ENCODE peak calls at places on chromosomes 6 and 20, in six cellular contexts. One of them, this sample, is unnamed.

GRCh38 chr6:13256614-13257013 is 71.7 kb downstream of the TBC1D7 start:
- DNase-seq in neuronal stem cell: no peak
- DNase-seq in H9: no peak
- DNase-seq in IMR-90: no peak
- DNase-seq in trophoblast cell: no peak
- DNase-seq in H1: no peak
- DNase-seq in this sample: no peak

GRCh38 chr6:42120895-42121865 is 21.2 kb downstream of the C6orf132 start:
- DNase-seq in neuronal stem cell: no peak
- DNase-seq in H9: no peak
- DNase-seq in IMR-90: no peak
- DNase-seq in trophoblast cell: no peak
- DNase-seq in H1: no peak
- DNase-seq in this sample: no peak

GRCh38 chr6:2804516-2804915 is 37.1 kb downstream of the SERPINB1 start:
- DNase-seq in neuronal stem cell: no peak
- DNase-seq in H9: no peak
- DNase-seq in IMR-90: no peak
- DNase-seq in trophoblast cell: no peak
- DNase-seq in H1: no peak
- DNase-seq in this sample: no peak

GRCh38 chr6:126181173-126181741 is 158.7 kb upstream of the CENPW start:
- DNase-seq in neuronal stem cell: no peak
- DNase-seq in H9: no peak
- DNase-seq in IMR-90: no peak
- DNase-seq in trophoblast cell: no peak
- DNase-seq in H1: no peak
- DNase-seq in this sample: no peak

GRCh38 chr20:51366155-51366886 is 176.2 kb downstream of the NFATC2 start:
- DNase-seq in neuronal stem cell: no peak
- DNase-seq in H9: no peak
- DNase-seq in IMR-90: peak
- DNase-seq in trophoblast cell: no peak
- DNase-seq in H1: no peak
- DNase-seq in this sample: peak

GRCh38 chr6:14017626-14018475 is 93.1 kb downstream of the RNF182 start:
- DNase-seq in neuronal stem cell: no peak
- DNase-seq in H9: peak
- DNase-seq in IMR-90: no peak
- DNase-seq in trophoblast cell: no peak
- DNase-seq in H1: no peak
- DNase-seq in this sample: peak

GRCh38 chr6:10441004-10441654 is 26.3 kb upstream of the TFAP2A start:
- DNase-seq in neuronal stem cell: no peak
- DNase-seq in H9: no peak
- DNase-seq in IMR-90: peak
- DNase-seq in trophoblast cell: peak
- DNase-seq in H1: no peak
- DNase-seq in this sample: peak

GRCh38 chr6:28433119-28433518 is 10.2 kb downstream of the ZSCAN23 start:
- DNase-seq in neuronal stem cell: no peak
- DNase-seq in H9: no peak
- DNase-seq in IMR-90: no peak
- DNase-seq in trophoblast cell: no peak
- DNase-seq in H1: no peak
- DNase-seq in this sample: no peak

GRCh38 chr6:25138024-25138696 is 141.0 kb upstream of the CARMIL1 start:
- DNase-seq in neuronal stem cell: no peak
- DNase-seq in H9: no peak
- DNase-seq in IMR-90: peak
- DNase-seq in trophoblast cell: no peak
- DNase-seq in H1: no peak
- DNase-seq in this sample: peak

GRCh38 chr6:13368079-13368478 is 39.7 kb upstream of the TBC1D7 start:
- DNase-seq in neuronal stem cell: no peak
- DNase-seq in H9: no peak
- DNase-seq in IMR-90: no peak
- DNase-seq in trophoblast cell: no peak
- DNase-seq in H1: no peak
- DNase-seq in this sample: no peak

GRCh38 chr20:5195655-5196054 is 68.8 kb downstream of the CDS2 start:
- DNase-seq in neuronal stem cell: no peak
- DNase-seq in H9: no peak
- DNase-seq in IMR-90: peak
- DNase-seq in trophoblast cell: no peak
- DNase-seq in H1: no peak
- DNase-seq in this sample: peak

GRCh38 chr6:5478380-5478779 is 217.1 kb downstream of the FARS2 start:
- DNase-seq in neuronal stem cell: no peak
- DNase-seq in H9: no peak
- DNase-seq in IMR-90: no peak
- DNase-seq in trophoblast cell: no peak
- DNase-seq in H1: no peak
- DNase-seq in this sample: no peak

GRCh38 chr6:3311798-3312197 is 53.1 kb downstream of the PSMG4 start:
- DNase-seq in neuronal stem cell: no peak
- DNase-seq in H9: no peak
- DNase-seq in IMR-90: no peak
- DNase-seq in trophoblast cell: no peak
- DNase-seq in H1: no peak
- DNase-seq in this sample: no peak

GRCh38 chr6:109493865-109494264 is 10.8 kb upstream of the ZBTB24 start:
- DNase-seq in neuronal stem cell: no peak
- DNase-seq in H9: no peak
- DNase-seq in IMR-90: no peak
- DNase-seq in trophoblast cell: no peak
- DNase-seq in H1: no peak
- DNase-seq in this sample: no peak

GRCh38 chr6:13453771-13454251 is 33.6 kb downstream of the GFOD1 start:
- DNase-seq in neuronal stem cell: no peak
- DNase-seq in H9: no peak
- DNase-seq in IMR-90: peak
- DNase-seq in trophoblast cell: no peak
- DNase-seq in H1: no peak
- DNase-seq in this sample: no peak

GRCh38 chr20:45368221-45368980 is 5.4 kb downstream of the SYS1 start:
- DNase-seq in neuronal stem cell: no peak
- DNase-seq in H9: peak
- DNase-seq in IMR-90: no peak
- DNase-seq in trophoblast cell: no peak
- DNase-seq in H1: no peak
- DNase-seq in this sample: no peak

GRCh38 chr6:106476326-106477105 is 116.0 kb downstream of the CRYBG1 start:
- DNase-seq in neuronal stem cell: no peak
- DNase-seq in H9: no peak
- DNase-seq in IMR-90: peak
- DNase-seq in trophoblast cell: no peak
- DNase-seq in H1: no peak
- DNase-seq in this sample: peak

GRCh38 chr6:2899596-2899995 is 3.5 kb downstream of the SERPINB9 start:
- DNase-seq in neuronal stem cell: no peak
- DNase-seq in H9: no peak
- DNase-seq in IMR-90: no peak
- DNase-seq in trophoblast cell: no peak
- DNase-seq in H1: no peak
- DNase-seq in this sample: no peak

DNA sequence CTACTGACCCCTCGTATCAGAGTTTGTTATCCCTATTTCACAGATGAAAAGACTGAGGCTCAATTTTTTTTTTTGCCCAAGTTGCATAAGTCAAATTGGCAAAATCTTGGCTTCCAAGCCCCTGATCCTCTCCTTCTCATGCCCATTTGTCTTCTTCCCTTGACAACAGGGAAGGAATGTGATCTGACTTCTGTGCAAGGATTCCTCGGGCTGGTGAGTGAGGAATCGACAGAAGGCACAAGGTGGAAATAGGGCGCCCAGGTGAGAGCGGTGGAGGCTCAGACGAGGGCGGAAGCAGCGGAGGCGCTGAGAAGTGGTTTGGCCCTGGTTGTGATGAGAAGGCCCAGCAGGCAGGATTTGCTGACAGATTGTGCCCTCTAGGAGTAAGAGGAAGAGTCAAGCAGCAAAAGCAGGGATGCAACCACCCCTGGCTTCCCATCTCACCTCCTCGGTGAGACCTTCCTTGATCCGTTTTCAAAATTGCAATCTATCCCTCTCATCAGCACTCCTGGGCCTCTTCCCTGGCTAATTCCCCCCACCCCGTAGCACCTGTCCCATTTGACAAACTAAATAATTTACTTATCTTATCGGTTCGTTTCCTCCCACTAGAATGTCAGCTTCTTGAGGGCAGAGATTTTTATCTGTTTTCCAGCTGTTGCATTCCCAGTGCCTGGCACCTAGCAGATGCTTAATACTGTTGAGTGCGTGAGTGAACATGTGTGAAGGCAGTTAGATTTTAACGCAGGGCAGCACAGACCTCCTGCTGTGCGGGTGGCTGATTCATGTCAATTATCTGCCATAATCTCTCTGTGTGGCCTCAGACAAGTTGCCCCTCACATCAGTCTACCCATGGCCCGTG is 3.7 kb upstream of the SIRPA start:
- DNase-seq in neuronal stem cell: no peak
- DNase-seq in H9: no peak
- DNase-seq in IMR-90: no peak
- DNase-seq in trophoblast cell: no peak
- DNase-seq in H1: no peak
- DNase-seq in this sample: no peak
- H2AFZ ChIP-seq in neuronal stem cell: no peak
- H2AFZ ChIP-seq in H9: no peak
- H2AFZ ChIP-seq in IMR-90: no peak
- H2AFZ ChIP-seq in trophoblast cell: no peak
- H2AFZ ChIP-seq in H1: no peak
- H2AFZ ChIP-seq in this sample: no peak

GRCh38 chr6:37137881-37138568 is 31.9 kb upstream of the PIM1 start:
- DNase-seq in neuronal stem cell: no peak
- DNase-seq in H9: peak
- DNase-seq in IMR-90: peak
- DNase-seq in trophoblast cell: peak
- DNase-seq in H1: peak
- DNase-seq in this sample: peak

GRCh38 chr6:37139223-37139962 is 30.6 kb upstream of the PIM1 start:
- DNase-seq in neuronal stem cell: no peak
- DNase-seq in H9: no peak
- DNase-seq in IMR-90: no peak
- DNase-seq in trophoblast cell: no peak
- DNase-seq in H1: no peak
- DNase-seq in this sample: peak

GRCh38 chr6:37135835-37136694 is 33.9 kb upstream of the PIM1 start:
- DNase-seq in neuronal stem cell: no peak
- DNase-seq in H9: no peak
- DNase-seq in IMR-90: no peak
- DNase-seq in trophoblast cell: no peak
- DNase-seq in H1: no peak
- DNase-seq in this sample: no peak

GRCh38 chr6:37136821-37137200 is 33.1 kb upstream of the PIM1 start:
- DNase-seq in neuronal stem cell: no peak
- DNase-seq in H9: no peak
- DNase-seq in IMR-90: no peak
- DNase-seq in trophoblast cell: no peak
- DNase-seq in H1: no peak
- DNase-seq in this sample: no peak

GRCh38 chr6:37137201-37137880 is 32.6 kb upstream of the PIM1 start:
- DNase-seq in neuronal stem cell: peak
- DNase-seq in H9: no peak
- DNase-seq in IMR-90: peak
- DNase-seq in trophoblast cell: peak
- DNase-seq in H1: peak
- DNase-seq in this sample: peak
- H4K8ac ChIP-seq in neuronal stem cell: no peak
- H4K8ac ChIP-seq in H9: peak
- H4K8ac ChIP-seq in IMR-90: peak
- H4K8ac ChIP-seq in trophoblast cell: no peak
- H4K8ac ChIP-seq in H1: peak
- H4K8ac ChIP-seq in this sample: peak

DNA sequence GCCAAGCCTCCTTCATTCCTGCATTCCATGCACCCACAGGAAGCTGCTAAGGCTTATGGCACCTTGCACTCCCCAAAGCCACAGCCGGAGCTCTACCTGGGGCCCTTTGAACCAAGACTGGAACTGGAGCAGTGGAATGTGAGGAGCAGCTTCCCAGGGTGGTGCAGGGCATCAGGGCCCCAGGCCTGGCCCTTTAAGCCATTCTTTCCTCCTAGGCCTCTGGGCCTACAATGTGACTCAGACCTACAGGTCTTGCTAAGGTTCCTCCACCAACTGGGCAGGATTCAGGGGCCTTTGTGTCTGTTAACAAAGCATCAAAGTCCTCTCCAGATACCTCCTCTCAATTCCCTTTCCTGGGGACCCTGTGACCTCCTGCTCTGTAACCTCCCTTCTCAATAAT is 36.2 kb downstream of the SF3B5 start:
- DNase-seq in neuronal stem cell: no peak
- DNase-seq in H9: no peak
- DNase-seq in IMR-90: no peak
- DNase-seq in trophoblast cell: no peak
- DNase-seq in H1: no peak
- DNase-seq in this sample: no peak
- H3K14ac ChIP-seq in neuronal stem cell: no peak
- H3K14ac ChIP-seq in H9: no peak
- H3K14ac ChIP-seq in IMR-90: no peak
- H3K14ac ChIP-seq in trophoblast cell: no peak
- H3K14ac ChIP-seq in H1: no peak
- H3K14ac ChIP-seq in this sample: no peak

GRCh38 chr6:15401120-15401519 is 155.3 kb downstream of the JARID2 start:
- DNase-seq in neuronal stem cell: no peak
- DNase-seq in H9: no peak
- DNase-seq in IMR-90: no peak
- DNase-seq in trophoblast cell: no peak
- DNase-seq in H1: no peak
- DNase-seq in this sample: no peak
- H2AFZ ChIP-seq in neuronal stem cell: no peak
- H2AFZ ChIP-seq in H9: no peak
- H2AFZ ChIP-seq in IMR-90: no peak
- H2AFZ ChIP-seq in trophoblast cell: no peak
- H2AFZ ChIP-seq in H1: no peak
- H2AFZ ChIP-seq in this sample: no peak

GRCh38 chr6:158058156-158058723 is 76.6 kb downstream of the SYNJ2 start:
- DNase-seq in neuronal stem cell: no peak
- DNase-seq in H9: no peak
- DNase-seq in IMR-90: no peak
- DNase-seq in trophoblast cell: no peak
- DNase-seq in H1: no peak
- DNase-seq in this sample: peak
- H4K8ac ChIP-seq in neuronal stem cell: no peak
- H4K8ac ChIP-seq in H9: no peak
- H4K8ac ChIP-seq in IMR-90: peak
- H4K8ac ChIP-seq in trophoblast cell: no peak
- H4K8ac ChIP-seq in H1: no peak
- H4K8ac ChIP-seq in this sample: no peak

GRCh38 chr6:36544228-36544627 is 3.1 kb downstream of the STK38 start:
- DNase-seq in neuronal stem cell: no peak
- DNase-seq in H9: no peak
- DNase-seq in IMR-90: no peak
- DNase-seq in trophoblast cell: no peak
- DNase-seq in H1: no peak
- DNase-seq in this sample: no peak
- H3K14ac ChIP-seq in neuronal stem cell: no peak
- H3K14ac ChIP-seq in H9: no peak
- H3K14ac ChIP-seq in IMR-90: no peak
- H3K14ac ChIP-seq in trophoblast cell: no peak
- H3K14ac ChIP-seq in H1: no peak
- H3K14ac ChIP-seq in this sample: no peak